ENCODE peak calls at places on chromosomes 11 and 22, in nine cellular contexts. U is PC-3, G is MM.1S, B is neural progenitor cell, F is SK-N-SH, J is hepatocyte, N is OCI-LY7, E is HCT116, M is GM23338. W is an unnamed sample.
A peak's percentile ranks its signal among the peaks of the same experiment; 100 is the strongest.

GRCh38 chr11:13329670-13330401 is 52.2 kb downstream of the BMAL1 start:
- DNase-seq in U (peak; percentile 65), G (no peak), B (no peak), F (peak; percentile 71), J (no peak), N (no peak), E (no peak), M (no peak), W (peak; percentile 64)

GRCh38 chr11:110131386-110132123 is 38.4 kb downstream of the ZC3H12C start:
- DNase-seq in U (no peak), G (no peak), B (peak; percentile 58), F (no peak), J (no peak), N (no peak), E (no peak), M (peak; percentile 3), W (no peak)

GRCh38 chr11:129115652-129116585 is 76.2 kb downstream of the ARHGAP32 start:
- DNase-seq in U (peak; percentile 80), G (no peak), B (no peak), F (no peak), J (peak; percentile 23), N (no peak), E (peak; percentile 23), M (no peak), W (peak; percentile 63)

GRCh38 chr22:40237788-40238424 is 60.2 kb downstream of the TNRC6B start:
- DNase-seq in U (no peak), G (no peak), B (no peak), F (no peak), J (no peak), N (no peak), E (no peak), M (no peak), W (peak; percentile 30)

GRCh38 chr11:69509846-69510390 is 28.5 kb downstream of the LINC01488 start:
- DNase-seq in U (no peak), G (no peak), B (no peak), F (no peak), J (no peak), N (no peak), E (no peak), M (no peak), W (no peak)

GRCh38 chr11:12864316-12865156 is 144.6 kb upstream of the RASSF10 start:
- DNase-seq in U (peak; percentile 30), G (no peak), B (peak; percentile 90), F (peak; percentile 47), J (peak; percentile 79), N (no peak), E (no peak), M (peak; percentile 99), W (peak; percentile 46)

GRCh38 chr11:66042227-66043007 is 6.5 kb downstream of the GAL3ST3 start:
- DNase-seq in U (no peak), G (no peak), B (no peak), F (no peak), J (no peak), N (no peak), E (no peak), M (no peak), W (no peak)

GRCh38 chr11:113994077-113994954 is 19.4 kb downstream of the HTR3A start:
- DNase-seq in U (peak; percentile 43), G (no peak), B (peak; percentile 76), F (peak; percentile 71), J (peak; percentile 34), N (peak; percentile 36), E (no peak), M (peak; percentile 74), W (peak; percentile 27)

GRCh38 chr11:34451053-34451452 is 12.3 kb downstream of the CAT start:
- DNase-seq in U (no peak), G (no peak), B (no peak), F (no peak), J (no peak), N (no peak), E (no peak), M (no peak), W (no peak)

GRCh38 chr22:37235897-37236607 is 8.0 kb downstream of the RAC2 start:
- DNase-seq in U (no peak), G (no peak), B (no peak), F (no peak), J (no peak), N (no peak), E (no peak), M (no peak), W (no peak)

GRCh38 chr11:60971520-60971919 is at the start of gene CD6:
- DNase-seq in U (no peak), G (no peak), B (no peak), F (no peak), J (no peak), N (no peak), E (no peak), M (no peak), W (no peak)

GRCh38 chr11:111836766-111837165 is 34.6 kb downstream of the ALG9 start:
- DNase-seq in U (peak; percentile 61), G (peak; percentile 61), B (no peak), F (no peak), J (peak; percentile 18), N (no peak), E (no peak), M (no peak), W (peak; percentile 33)

GRCh38 chr11:75853971-75854370 is 39.0 kb downstream of the UVRAG start:
- DNase-seq in U (peak; percentile 78), G (no peak), B (no peak), F (no peak), J (no peak), N (no peak), E (no peak), M (no peak), W (no peak)

GRCh38 chr22:35544810-35545209 is 4.2 kb downstream of the RASD2 start:
- DNase-seq in U (no peak), G (no peak), B (no peak), F (no peak), J (no peak), N (no peak), E (no peak), M (no peak), W (no peak)

GRCh38 chr11:113997473-113997872 is 22.6 kb downstream of the HTR3A start:
- DNase-seq in U (no peak), G (no peak), B (no peak), F (no peak), J (no peak), N (no peak), E (no peak), M (no peak), W (no peak)

GRCh38 chr11:125942276-125942611 is 3.6 kb upstream of the VSIG10L2 start:
- DNase-seq in U (no peak), G (no peak), B (no peak), F (no peak), J (no peak), N (no peak), E (no peak), M (no peak), W (no peak)

GRCh38 chr11:616320-617220 is 820 bp upstream of the IRF7 start:
- DNase-seq in U (no peak), G (no peak), B (no peak), F (no peak), J (no peak), N (no peak), E (no peak), M (no peak), W (no peak)
- TF ChIP-seq EZH2phosphoT487 in U (no peak), G (no peak), B (no peak), F (no peak), J (no peak), N (no peak), E (no peak), M (no peak), W (no peak)

GRCh38 chr22:31192513-31192912 is 19.6 kb upstream of the LIMK2 start:
- DNase-seq in U (no peak), G (no peak), B (no peak), F (no peak), J (no peak), N (peak; percentile 15), E (no peak), M (no peak), W (peak; percentile 58)
- H3K27ac ChIP-seq in U (no peak overlapping the region), G (no peak overlapping the region), B (no peak overlapping the region), F (no peak overlapping the region), J (no peak overlapping the region), N (no peak overlapping the region), E (no peak overlapping the region), M (no peak overlapping the region), W (peak overlapping the region; percentile 71)

GRCh38 chr11:59201376-59201775 is 11.4 kb downstream of the MPEG1 start:
- DNase-seq in U (peak; percentile 11), G (no peak), B (no peak), F (no peak), J (no peak), N (peak; percentile 20), E (no peak), M (peak; percentile 51), W (no peak)
- TF ChIP-seq EZH2phosphoT487 in U (no peak), G (no peak), B (no peak), F (no peak), J (no peak), N (no peak), E (no peak), M (no peak), W (no peak)

GRCh38 chr11:126968915-126969314 is 31.7 kb downstream of the KIRREL3 start:
- DNase-seq in U (no peak), G (peak; percentile 45), B (peak; percentile 72), F (no peak), J (no peak), N (no peak), E (no peak), M (peak; percentile 89), W (peak; percentile 52)

GRCh38 chr11:126963115-126963514 is 37.5 kb downstream of the KIRREL3 start:
- DNase-seq in U (no peak), G (no peak), B (no peak), F (no peak), J (no peak), N (no peak), E (no peak), M (no peak), W (no peak)

GRCh38 chr11:126959700-126960099 is 40.9 kb downstream of the KIRREL3 start:
- DNase-seq in U (no peak), G (no peak), B (no peak), F (no peak), J (no peak), N (no peak), E (no peak), M (no peak), W (no peak)

GRCh38 chr11:126965331-126965730 is 35.2 kb downstream of the KIRREL3 start:
- DNase-seq in U (no peak), G (no peak), B (no peak), F (no peak), J (no peak), N (no peak), E (no peak), M (no peak), W (no peak)

DNA sequence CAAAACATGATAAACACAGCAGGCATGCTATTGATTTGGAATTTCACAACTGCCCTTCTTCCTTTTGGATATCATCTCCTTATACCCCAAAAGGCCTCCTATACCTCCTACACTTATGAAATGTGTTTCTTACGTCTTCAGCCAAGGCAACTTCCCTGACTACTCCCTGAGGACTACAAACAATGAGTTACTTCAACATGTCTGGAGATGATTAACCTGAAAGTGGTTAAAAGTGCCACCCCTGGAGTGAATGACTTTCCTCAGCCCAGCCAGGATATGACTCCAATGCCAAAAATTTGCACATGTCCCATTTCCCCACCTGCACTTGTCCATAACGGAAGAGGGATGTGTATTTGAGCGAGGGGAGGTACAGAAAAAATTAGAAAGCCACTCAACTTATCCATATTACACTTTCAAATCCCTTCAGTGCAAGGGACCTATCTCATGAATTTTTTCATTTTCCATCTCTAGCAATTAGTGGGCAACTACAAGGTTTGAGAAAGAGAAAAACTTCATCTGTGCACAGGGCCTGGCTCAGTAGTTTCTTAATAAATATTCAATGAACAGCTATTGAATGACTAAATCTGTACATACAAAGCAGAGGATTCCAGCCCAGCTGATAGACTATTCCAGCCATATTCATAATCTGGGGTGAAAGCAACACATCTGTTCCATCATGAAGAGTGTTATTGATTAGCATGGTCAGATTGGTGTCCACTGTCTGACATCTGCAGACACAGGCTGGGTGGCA is 36.8 kb downstream of the KIRREL3 start:
- DNase-seq in U (peak; percentile 4), G (no peak), B (no peak), F (no peak), J (no peak), N (no peak), E (no peak), M (no peak), W (peak; percentile 82)
- H3K27ac ChIP-seq in U (no peak overlapping the region), G (no peak overlapping the region), B (no peak overlapping the region), F (no peak overlapping the region), J (no peak overlapping the region), N (no peak overlapping the region), E (no peak overlapping the region), M (no peak overlapping the region), W (peak overlapping the region; percentile 60)

W was measured in GM23248.